ENCODE peak calls at places on chromosomes 4 and X, in ten cellular contexts. I is transverse colon, D is ascending aorta, H is fibroblast of the aortic adventitia, L is left ventricle myocardium inferior, T is A549, J is MCF 10A, Q is astrocyte of the spinal cord, V is choroid plexus epithelial cell, Z is IMR-90. R is an unnamed sample.

GRCh38 chr4:31246856-31247255 is 526.7 kb downstream of the PCDH7 start:
- DNase-seq in I (no peak), D (no peak), H (peak), L (no peak), T (no peak), J (no peak), Q (peak), V (peak), Z (no peak), R (no peak)

GRCh38 chrX:476724-477075 is 90.0 kb upstream of the PPP2R3B start:
- DNase-seq in I (no peak), D (no peak), H (no peak), L (no peak), T (no peak), J (no peak), Q (no peak), V (no peak), Z (no peak), R (no peak)

GRCh38 chr4:98290511-98290910 is 29.3 kb downstream of the RAP1GDS1 start:
- DNase-seq in I (no peak), D (no peak), H (peak), L (no peak), T (no peak), J (no peak), Q (peak), V (peak), Z (peak), R (no peak)

GRCh38 chr4:123856689-123857545 is 460.3 kb downstream of the SPRY1 start:
- DNase-seq in I (peak), D (no peak), H (peak), L (peak), T (peak), J (no peak), Q (peak), V (peak), Z (peak), R (no peak)

GRCh38 chrX:148771440-148771839 is 271.0 kb downstream of the AFF2 start:
- DNase-seq in I (no peak), D (no peak), H (peak), L (no peak), T (no peak), J (peak), Q (peak), V (peak), Z (no peak), R (no peak)

GRCh38 chrX:3165808-3166207 is 124.5 kb downstream of the ARSF start:
- DNase-seq in I (no peak), D (no peak), H (no peak), L (no peak), T (no peak), J (no peak), Q (no peak), V (no peak), Z (no peak), R (no peak)

GRCh38 chr4:32140636-32141035 is 1420.5 kb downstream of the PCDH7 start:
- DNase-seq in I (no peak), D (no peak), H (peak), L (no peak), T (peak), J (peak), Q (peak), V (peak), Z (peak), R (no peak)

GRCh38 chr4:5051692-5052423 is 578 bp downstream of the STK32B start:
- DNase-seq in I (no peak), D (no peak), H (no peak), L (no peak), T (peak), J (no peak), Q (no peak), V (no peak), Z (peak), R (peak)

GRCh38 chrX:9166566-9166909 is 132.6 kb upstream of the FAM9B start:
- DNase-seq in I (no peak), D (no peak), H (no peak), L (no peak), T (peak), J (no peak), Q (peak), V (no peak), Z (no peak), R (no peak)

GRCh38 chr4:88998941-88999340 is 58.0 kb downstream of the FAM13A start:
- DNase-seq in I (no peak), D (no peak), H (no peak), L (no peak), T (no peak), J (no peak), Q (no peak), V (no peak), Z (no peak), R (no peak)

GRCh38 chr4:151888367-151888866 is 127.6 kb upstream of the GATB start:
- DNase-seq in I (no peak), D (no peak), H (no peak), L (no peak), T (no peak), J (no peak), Q (no peak), V (no peak), Z (no peak), R (no peak)

GRCh38 chr4:81690871-81691270 is 219.2 kb upstream of the RASGEF1B start:
- DNase-seq in I (no peak), D (no peak), H (no peak), L (no peak), T (no peak), J (no peak), Q (no peak), V (no peak), Z (no peak), R (no peak)

GRCh38 chr4:134132086-134132783 is 69.4 kb downstream of the PABPC4L start:
- DNase-seq in I (no peak), D (no peak), H (no peak), L (no peak), T (peak), J (no peak), Q (no peak), V (no peak), Z (no peak), R (no peak)

GRCh38 chrX:40502688-40503087 is 78.1 kb upstream of the ATP6AP2 start:
- DNase-seq in I (no peak), D (no peak), H (no peak), L (no peak), T (no peak), J (no peak), Q (no peak), V (no peak), Z (no peak), R (no peak)

GRCh38 chr4:167885872-167886271 is 206.5 kb upstream of the ANXA10 start:
- DNase-seq in I (no peak), D (no peak), H (peak), L (no peak), T (no peak), J (no peak), Q (no peak), V (peak), Z (peak), R (no peak)

GRCh38 chr4:73419106-73420038 is 15.3 kb downstream of the ALB start:
- DNase-seq in I (no peak), D (no peak), H (no peak), L (no peak), T (no peak), J (no peak), Q (no peak), V (no peak), Z (no peak), R (no peak)

GRCh38 chrX:154040307-154040756 is 20.6 kb upstream of the IRAK1 start:
- DNase-seq in I (no peak), D (no peak), H (peak), L (no peak), T (no peak), J (peak), Q (peak), V (peak), Z (peak), R (peak)

GRCh38 chrX:123920065-123920785 is 41.3 kb upstream of the STAG2 start:
- DNase-seq in I (no peak), D (no peak), H (peak), L (no peak), T (peak), J (peak), Q (peak), V (peak), Z (peak), R (no peak)

GRCh38 chr4:140298001-140298400 is 75.4 kb upstream of the SCOC start:
- DNase-seq in I (no peak), D (no peak), H (no peak), L (no peak), T (no peak), J (no peak), Q (no peak), V (no peak), Z (no peak), R (no peak)

GRCh38 chr4:1872918-1873269 is 1.7 kb downstream of the NSD2 start:
- DNase-seq in I (no peak), D (no peak), H (peak), L (no peak), T (no peak), J (peak), Q (peak), V (peak), Z (peak), R (no peak)

GRCh38 chrX:143462696-143463095 is 54.6 kb downstream of the SPANXN3 start:
- DNase-seq in I (no peak), D (no peak), H (no peak), L (no peak), T (no peak), J (no peak), Q (no peak), V (no peak), Z (no peak), R (no peak)

GRCh38 chr4:84632092-84632491 is 49.2 kb downstream of the CDS1 start:
- DNase-seq in I (no peak), D (no peak), H (peak), L (no peak), T (no peak), J (peak), Q (peak), V (peak), Z (peak), R (no peak)

GRCh38 chr4:74874785-74875367 is 58.0 kb upstream of the PARM1 start:
- DNase-seq in I (no peak), D (no peak), H (peak), L (no peak), T (peak), J (peak), Q (peak), V (peak), Z (peak), R (no peak)

GRCh38 chr4:6892190-6892908 is 17.3 kb upstream of the TBC1D14 start:
- DNase-seq in I (peak), D (no peak), H (peak), L (peak), T (peak), J (no peak), Q (peak), V (peak), Z (peak), R (peak)

GRCh38 chr4:172776203-172776896 is 392.3 kb upstream of the GALNT7 start:
- DNase-seq in I (no peak), D (no peak), H (peak), L (no peak), T (no peak), J (no peak), Q (no peak), V (peak), Z (peak), R (no peak)

GRCh38 chrX:19585370-19586082 is 70.2 kb upstream of the MAP3K15 start:
- DNase-seq in I (no peak), D (no peak), H (no peak), L (no peak), T (no peak), J (no peak), Q (no peak), V (no peak), Z (no peak), R (no peak)

GRCh38 chr4:139530833-139531427 is 25.1 kb downstream of the SETD7 start:
- DNase-seq in I (peak), D (no peak), H (peak), L (no peak), T (peak), J (peak), Q (no peak), V (peak), Z (no peak), R (no peak)

GRCh38 chr4:164011791-164012190 is 517.3 kb downstream of the TMA16 start:
- DNase-seq in I (no peak), D (no peak), H (no peak), L (no peak), T (no peak), J (peak), Q (no peak), V (no peak), Z (no peak), R (no peak)

GRCh38 chrX:153057281-153057680 is 1.0 kb downstream of the PNMA3 start:
- DNase-seq in I (no peak), D (no peak), H (no peak), L (no peak), T (no peak), J (no peak), Q (no peak), V (no peak), Z (no peak), R (no peak)

GRCh38 chr4:156803056-156803455 is 168.5 kb downstream of the PDGFC start:
- DNase-seq in I (no peak), D (no peak), H (peak), L (no peak), T (no peak), J (peak), Q (no peak), V (peak), Z (peak), R (no peak)

GRCh38 chr4:36267491-36268254 is 13.7 kb upstream of the DTHD1 start:
- DNase-seq in I (no peak), D (no peak), H (no peak), L (no peak), T (no peak), J (no peak), Q (no peak), V (no peak), Z (no peak), R (no peak)

GRCh38 chr4:157590679-157591078 is 370.2 kb downstream of the GRIA2 start:
- DNase-seq in I (no peak), D (no peak), H (no peak), L (no peak), T (no peak), J (no peak), Q (no peak), V (no peak), Z (no peak), R (no peak)

GRCh38 chr4:156571146-156571545 is 400.5 kb downstream of the PDGFC start:
- DNase-seq in I (no peak), D (no peak), H (no peak), L (peak), T (no peak), J (no peak), Q (no peak), V (no peak), Z (no peak), R (no peak)

GRCh38 chr4:61540944-61541343 is 340.8 kb downstream of the ADGRL3 start:
- DNase-seq in I (peak), D (no peak), H (no peak), L (no peak), T (peak), J (no peak), Q (no peak), V (no peak), Z (no peak), R (no peak)

GRCh38 chr4:181952478-181952877 is 290.7 kb upstream of the TENM3 start:
- DNase-seq in I (peak), D (no peak), H (peak), L (no peak), T (peak), J (peak), Q (peak), V (peak), Z (peak), R (no peak)

GRCh38 chr4:82989567-82990429 is 20.8 kb downstream of the LIN54 start:
- DNase-seq in I (no peak), D (no peak), H (peak), L (no peak), T (no peak), J (peak), Q (peak), V (peak), Z (peak), R (no peak)

GRCh38 chr4:6577409-6577808 is 2.4 kb downstream of the MAN2B2 start:
- DNase-seq in I (no peak), D (no peak), H (no peak), L (no peak), T (no peak), J (no peak), Q (no peak), V (no peak), Z (no peak), R (no peak)

GRCh38 chr4:176377705-176378302 is 58.0 kb downstream of the SPCS3 start:
- DNase-seq in I (no peak), D (no peak), H (peak), L (no peak), T (peak), J (peak), Q (peak), V (peak), Z (peak), R (no peak)

GRCh38 chr4:159048166-159048886 is 54.6 kb upstream of the RAPGEF2 start:
- DNase-seq in I (peak), D (no peak), H (peak), L (peak), T (peak), J (peak), Q (peak), V (peak), Z (peak), R (no peak)

GRCh38 chrX:17361620-17362019 is 13.4 kb upstream of the NHS start:
- DNase-seq in I (no peak), D (no peak), H (no peak), L (no peak), T (peak), J (no peak), Q (no peak), V (peak), Z (no peak), R (no peak)
- TF ChIP-seq CTCF in I (no peak), D (no peak), H (no peak), L (no peak), T (no peak), J (peak), Q (peak), V (peak), Z (peak), R (peak)

GRCh38 chrX:39445336-39445735 is 644.1 kb downstream of the MID1IP1 start:
- DNase-seq in I (peak), D (no peak), H (no peak), L (no peak), T (peak), J (peak), Q (no peak), V (peak), Z (no peak), R (no peak)
- TF ChIP-seq CTCF in I (peak), D (peak), H (peak), L (peak), T (no peak), J (peak), Q (peak), V (peak), Z (no peak), R (peak)

GRCh38 chr4:49036528-49036927 is 50.5 kb downstream of the CWH43 start:
- DNase-seq in I (no peak), D (no peak), H (no peak), L (no peak), T (no peak), J (no peak), Q (no peak), V (no peak), Z (no peak), R (no peak)

GRCh38 chr4:49032440-49033161 is 46.5 kb downstream of the CWH43 start:
- DNase-seq in I (no peak), D (no peak), H (peak), L (no peak), T (peak), J (peak), Q (peak), V (peak), Z (peak), R (no peak)
- TF ChIP-seq CTCF in I (peak), D (no peak), H (peak), L (peak), T (peak), J (peak), Q (peak), V (peak), Z (peak), R (no peak)

DNA sequence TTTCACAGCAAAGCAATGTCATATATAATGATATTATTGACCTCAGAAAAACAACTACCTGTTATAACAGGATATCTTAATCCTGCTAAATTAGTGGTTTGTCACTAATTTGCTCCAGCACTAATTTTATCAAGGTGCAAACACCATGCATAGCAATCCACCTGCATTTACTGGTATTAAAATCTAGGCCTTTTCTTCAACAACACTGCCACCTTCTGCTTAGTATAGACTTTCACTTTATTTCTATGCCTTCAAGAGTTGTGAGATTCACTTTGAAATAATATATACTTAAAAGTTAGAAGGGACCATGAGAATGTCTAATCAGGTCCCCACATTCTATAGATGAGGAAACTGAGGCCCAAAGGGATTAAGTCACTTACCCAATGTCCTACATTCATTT is 82.1 kb upstream of the IQCM start:
- DNase-seq in I (no peak), D (no peak), H (peak), L (no peak), T (peak), J (peak), Q (peak), V (peak), Z (peak), R (no peak)
- TF ChIP-seq CTCF in I (peak), D (peak), H (peak), L (peak), T (peak), J (peak), Q (no peak), V (peak), Z (peak), R (no peak)

GRCh38 chr4:104064650-104065577 is 345.1 kb upstream of the TACR3 start:
- DNase-seq in I (peak), D (no peak), H (peak), L (peak), T (peak), J (peak), Q (peak), V (peak), Z (no peak), R (no peak)
- TF ChIP-seq CTCF in I (peak), D (peak), H (peak), L (peak), T (peak), J (peak), Q (peak), V (peak), Z (no peak), R (peak)

GRCh38 chrX:107429090-107429489 is 20.4 kb upstream of the FRMPD3 start:
- DNase-seq in I (peak), D (no peak), H (peak), L (no peak), T (peak), J (peak), Q (no peak), V (peak), Z (peak), R (no peak)
- TF ChIP-seq CTCF in I (peak), D (no peak), H (peak), L (peak), T (peak), J (peak), Q (peak), V (peak), Z (no peak), R (peak)

GRCh38 chrX:139931646-139932076 is 1.2 kb downstream of the ATP11C start:
- DNase-seq in I (no peak), D (no peak), H (peak), L (no peak), T (no peak), J (no peak), Q (no peak), V (peak), Z (no peak), R (no peak)

GRCh38 chrX:139932077-139932900 is 564 bp downstream of the ATP11C start:
- DNase-seq in I (peak), D (no peak), H (no peak), L (peak), T (peak), J (peak), Q (no peak), V (peak), Z (peak), R (no peak)

GRCh38 chrX:139933904-139934303 is 1.1 kb upstream of the ATP11C start:
- DNase-seq in I (peak), D (no peak), H (no peak), L (no peak), T (peak), J (no peak), Q (no peak), V (no peak), Z (no peak), R (no peak)

GRCh38 chrX:139932901-139933796 is at the start of gene ATP11C:
- DNase-seq in I (peak), D (peak), H (peak), L (peak), T (peak), J (peak), Q (peak), V (peak), Z (peak), R (peak)

DNA sequence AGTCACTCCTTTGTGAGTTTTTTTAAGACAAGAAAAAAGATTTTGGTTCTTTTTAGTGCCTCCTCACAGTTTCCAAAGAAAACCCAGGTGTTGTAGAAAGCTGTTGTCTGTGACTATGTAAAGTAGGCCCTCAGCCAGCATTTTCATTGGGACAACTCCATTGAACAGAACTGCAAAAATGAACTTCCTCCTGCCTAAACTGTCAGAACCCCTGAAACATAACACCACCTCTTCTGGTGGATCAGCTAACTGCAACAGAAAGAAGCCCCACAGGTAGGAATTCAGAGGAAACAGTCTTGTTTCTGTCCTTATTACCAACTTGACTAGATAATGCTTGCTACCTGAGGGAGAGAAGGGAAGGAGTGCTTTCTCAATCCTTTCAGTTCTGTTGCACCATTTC is 3.4 kb upstream of the ATP11C start:
- DNase-seq in I (no peak), D (no peak), H (no peak), L (no peak), T (peak), J (no peak), Q (no peak), V (no peak), Z (no peak), R (no peak)
- TF ChIP-seq CTCF in I (no peak), D (no peak), H (no peak), L (no peak), T (no peak), J (no peak), Q (no peak), V (peak), Z (no peak), R (no peak)